ENCODE peak calls at places on chromosome 9, in six cellular contexts. J is lower lobe of right lung; A is GM23248; O is naive thymus-derived CD4-positive, alpha-beta T cell; M is tibial artery; S is aorta. R is an unnamed sample. For H3K4me1, the result is how much of the 10 kb centered on the place peaks cover.

GRCh38 chr9:73539881-73540280 is 388.2 kb downstream of the ANXA1 start:
- DNase-seq in J (no peak), A (no peak), O (no peak), M (no peak), S (no peak), R (no peak)

GRCh38 chr9:116904165-116904564 is 217.1 kb downstream of the TRIM32 start:
- DNase-seq in J (no peak), A (no peak), O (no peak), M (no peak), S (no peak), R (no peak)

GRCh38 chr9:105083246-105083645 is 155.3 kb upstream of the ABCA1 start:
- DNase-seq in J (no peak), A (no peak), O (no peak), M (no peak), S (no peak), R (no peak)

GRCh38 chr9:69798737-69799136 is 21.9 kb upstream of the CFAP95 start:
- DNase-seq in J (no peak), A (peak), O (no peak), M (no peak), S (no peak), R (no peak)

GRCh38 chr9:127158995-127159801 is 36.8 kb upstream of the ANGPTL2 start:
- DNase-seq in J (no peak), A (peak), O (no peak), M (peak), S (no peak), R (peak)

GRCh38 chr9:35826071-35826701 is 2.3 kb downstream of the FAM221B start:
- DNase-seq in J (no peak), A (peak), O (peak), M (no peak), S (no peak), R (no peak)

GRCh38 chr9:3874472-3875370 is 348.9 kb upstream of the RFX3 start:
- DNase-seq in J (no peak), A (no peak), O (no peak), M (no peak), S (no peak), R (no peak)

GRCh38 chr9:79689576-79689975 is 117.8 kb downstream of the TLE4 start:
- DNase-seq in J (no peak), A (no peak), O (no peak), M (no peak), S (no peak), R (no peak)

GRCh38 chr9:125663127-125663526 is 43.9 kb downstream of the MAPKAP1 start:
- DNase-seq in J (no peak), A (peak), O (no peak), M (no peak), S (no peak), R (no peak)

GRCh38 chr9:124781967-124782660 is 5.2 kb downstream of the OLFML2A start:
- DNase-seq in J (no peak), A (no peak), O (no peak), M (peak), S (no peak), R (no peak)

GRCh38 chr9:136799079-136799853 is 3.1 kb downstream of the CCDC183 start:
- DNase-seq in J (peak), A (peak), O (no peak), M (no peak), S (peak), R (peak)

GRCh38 chr9:136799854-136800657 is 3.9 kb downstream of the CCDC183 start:
- DNase-seq in J (peak), A (peak), O (peak), M (no peak), S (peak), R (peak)

GRCh38 chr9:136802321-136802720 is 5.4 kb upstream of the RABL6 start:
- DNase-seq in J (no peak), A (no peak), O (no peak), M (no peak), S (no peak), R (peak)

GRCh38 chr9:136796238-136796774 is at the start of gene CCDC183:
- DNase-seq in J (no peak), A (no peak), O (no peak), M (no peak), S (no peak), R (no peak)

DNA sequence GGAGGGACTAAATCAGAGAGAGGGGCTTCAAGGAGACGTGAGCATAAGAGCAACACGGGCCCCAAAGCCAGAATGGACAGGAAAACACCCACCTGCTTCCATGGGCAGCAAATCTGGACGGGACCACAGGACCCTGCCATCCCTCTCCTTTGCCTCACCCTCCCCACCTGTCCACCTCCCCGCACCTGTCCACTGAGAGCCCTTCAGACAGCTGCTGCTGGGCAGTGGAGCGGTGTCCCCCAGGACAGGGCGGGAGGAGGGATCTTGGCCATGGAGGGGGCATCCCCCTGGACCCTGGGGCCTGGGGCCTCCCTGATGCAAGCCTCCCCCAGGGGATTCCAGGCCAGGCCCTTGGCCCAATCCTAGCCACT is 2.6 kb downstream of the CCDC183 start:
- DNase-seq in J (no peak), A (no peak), O (no peak), M (no peak), S (peak), R (peak)
- H3K4me1 ChIP-seq in J (under half), A (under half), O (under half), M (under half), S (under half), R (under half)

DNA sequence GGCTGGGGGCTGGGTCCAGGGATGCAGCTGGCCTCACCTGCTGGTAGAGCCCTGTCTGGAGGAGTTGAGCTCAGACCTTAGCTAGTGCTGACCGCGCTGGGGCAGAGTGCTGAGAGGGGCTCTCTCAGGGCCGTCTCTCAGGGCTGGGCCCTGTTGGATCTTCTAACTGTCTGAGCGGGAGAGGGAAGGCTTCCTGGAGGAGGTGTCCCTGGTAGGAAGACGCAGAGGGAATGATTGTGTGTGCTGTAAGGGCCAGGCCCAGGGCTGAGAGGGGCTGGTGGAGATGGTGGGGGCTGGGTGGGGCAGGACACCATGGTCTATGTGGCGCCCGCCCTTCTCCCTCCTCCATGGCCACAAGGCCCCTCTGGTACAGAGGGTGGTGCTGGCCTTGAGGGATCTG is 55.0 kb downstream of the RXRA start:
- DNase-seq in J (no peak), A (no peak), O (no peak), M (no peak), S (no peak), R (no peak)
- H3K4me1 ChIP-seq in J (half or more), A (under half), O (under half), M (under half), S (under half), R (half or more)

DNA sequence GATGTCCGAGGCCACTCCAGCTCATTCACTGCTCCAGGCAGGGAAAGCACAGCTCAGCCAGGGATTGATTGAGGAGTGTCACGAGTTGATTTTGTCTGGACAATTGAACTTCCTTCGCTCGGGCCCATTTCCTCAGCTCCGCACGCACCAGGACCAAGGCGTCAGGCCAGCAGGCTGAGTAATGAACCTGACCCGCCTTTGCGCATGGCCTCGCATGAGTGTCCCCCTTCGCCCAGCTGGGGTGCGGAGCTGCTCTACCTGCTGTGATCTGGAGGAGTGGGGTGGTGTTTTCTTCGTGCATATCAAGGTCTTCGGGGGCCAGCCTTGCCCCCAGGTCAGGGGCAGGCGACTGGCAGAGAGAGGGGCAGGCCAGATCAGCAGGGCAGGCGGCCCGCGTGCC is 44.0 kb downstream of the VAV2 start:
- DNase-seq in J (peak), A (no peak), O (no peak), M (no peak), S (peak), R (peak)
- H3K4me1 ChIP-seq in J (under half), A (under half), O (under half), M (under half), S (under half), R (under half)

DNA sequence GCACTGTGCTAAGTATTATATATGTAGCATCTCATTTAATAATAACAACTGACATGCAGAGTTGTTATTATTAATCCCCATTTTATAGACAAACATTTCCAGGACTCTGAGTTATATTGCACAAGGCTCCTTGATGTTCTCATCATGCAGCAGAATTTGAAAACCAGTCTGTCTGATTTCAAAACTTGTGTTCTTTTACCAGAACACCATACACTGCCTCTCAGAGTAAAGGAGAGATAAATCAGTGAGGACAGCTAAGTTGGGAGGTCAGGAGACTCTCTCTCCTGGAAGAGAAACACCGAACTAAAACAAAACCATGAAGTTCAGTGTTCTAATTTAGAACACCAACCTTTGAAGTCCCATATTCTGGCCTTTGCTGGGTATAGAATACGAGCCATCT is 92.7 kb upstream of the TNC start:
- DNase-seq in J (no peak), A (no peak), O (no peak), M (no peak), S (no peak), R (no peak)
- H3K4me1 ChIP-seq in J (under half), A (half or more), O (under half), M (under half), S (under half), R (under half)

GRCh38 chr9:89698606-89699005 is 93.8 kb downstream of the GADD45G start:
- DNase-seq in J (no peak), A (no peak), O (no peak), M (no peak), S (no peak), R (no peak)

GRCh38 chr9:89699646-89700045 is 94.8 kb downstream of the GADD45G start:
- DNase-seq in J (no peak), A (no peak), O (no peak), M (no peak), S (no peak), R (no peak)

GRCh38 chr9:89696780-89697179 is 92.0 kb downstream of the GADD45G start:
- DNase-seq in J (no peak), A (no peak), O (no peak), M (no peak), S (no peak), R (no peak)

GRCh38 chr9:89690334-89690912 is 85.6 kb downstream of the GADD45G start:
- DNase-seq in J (no peak), A (no peak), O (no peak), M (no peak), S (no peak), R (no peak)

GRCh38 chr9:89695441-89695891 is 90.7 kb downstream of the GADD45G start:
- DNase-seq in J (no peak), A (no peak), O (no peak), M (no peak), S (no peak), R (no peak)
- H3K4me1 ChIP-seq in J (under half), A (under half), O (under half), M (under half), S (under half), R (under half)

GRCh38 chr9:91197232-91198181 is 164.2 kb downstream of the AUH start:
- DNase-seq in J (peak), A (peak), O (no peak), M (peak), S (peak), R (no peak)
- H3K4me1 ChIP-seq in J (half or more), A (under half), O (under half), M (under half), S (under half), R (under half)